ENCODE peak calls at places on chromosomes 1 and 21, in seven cellular contexts. C, E, G, F, V, X and W are unnamed samples.

GRCh38 chr1:64514197-64514765 is 44.4 kb downstream of the CACHD1 start:
- DNase-seq in V (no peak), F (no peak), C (no peak), E (no peak), G (peak), X (no peak), W (no peak)

GRCh38 chr1:229753764-229754553 is 127.9 kb downstream of the URB2 start:
- DNase-seq in C (no peak), E (no peak), X (no peak), F (no peak), G (peak), V (no peak), W (peak)

GRCh38 chr1:204319462-204319861 is 40.3 kb downstream of the PLEKHA6 start:
- DNase-seq in C (no peak), X (no peak), F (no peak), V (no peak), G (no peak), E (no peak), W (no peak)

GRCh38 chr1:225735252-225736149 is 42.1 kb upstream of the SRP9 start:
- DNase-seq in F (no peak), E (peak), C (no peak), V (no peak), X (no peak), G (no peak), W (no peak)

GRCh38 chr1:107649023-107649422 is 316.0 kb downstream of the VAV3 start:
- DNase-seq in F (no peak), C (no peak), V (no peak), G (no peak), E (no peak), X (no peak), W (no peak)

GRCh38 chr1:109248444-109248796 is 919 bp upstream of the CELSR2 start:
- DNase-seq in E (no peak), F (no peak), G (no peak), C (no peak), V (no peak), X (no peak), W (no peak)

GRCh38 chr1:158506369-158506987 is 34.5 kb downstream of the OR10R2 start:
- DNase-seq in X (peak), V (no peak), F (peak), G (peak), E (no peak), C (peak), W (peak)

GRCh38 chr1:247401310-247402098 is 14.5 kb upstream of the NLRP3 start:
- DNase-seq in G (no peak), E (no peak), X (no peak), V (no peak), F (no peak), C (no peak), W (no peak)

GRCh38 chr1:32761253-32761877 is 55.8 kb downstream of the YARS1 start:
- DNase-seq in G (no peak), X (no peak), F (no peak), V (no peak), E (no peak), C (peak), W (peak)

GRCh38 chr1:88357690-88358089 is 326.4 kb upstream of the PKN2 start:
- DNase-seq in E (no peak), G (no peak), C (no peak), F (no peak), V (no peak), X (no peak), W (no peak)

GRCh38 chr1:14108356-14109275 is 408.6 kb downstream of the PRDM2 start:
- DNase-seq in X (no peak), G (no peak), V (no peak), C (no peak), F (no peak), E (no peak), W (no peak)

GRCh38 chr1:3504151-3504822 is 49.8 kb downstream of the ARHGEF16 start:
- DNase-seq in G (no peak), X (no peak), C (no peak), V (no peak), F (no peak), E (peak), W (no peak)

GRCh38 chr1:119986007-119986497 is 83.4 kb downstream of the NOTCH2 start:
- DNase-seq in F (no peak), X (no peak), E (no peak), G (no peak), V (no peak), C (no peak), W (no peak)

GRCh38 chr21:45129231-45129923 is 55.0 kb downstream of the ADARB1 start:
- DNase-seq in V (no peak), E (peak), G (peak), F (no peak), X (no peak), C (no peak), W (no peak)

GRCh38 chr1:226110249-226111108 is 48.0 kb downstream of the H3-3A start:
- DNase-seq in X (peak), V (peak), C (peak), E (peak), F (peak), G (peak), W (peak)

GRCh38 chr1:179781962-179782361 is 38.9 kb downstream of the FAM163A start:
- DNase-seq in F (no peak), V (no peak), C (no peak), X (no peak), G (no peak), E (no peak), W (no peak)

GRCh38 chr1:202742496-202742895 is 32.2 kb upstream of the SYT2 start:
- DNase-seq in G (no peak), E (no peak), X (no peak), V (no peak), F (no peak), C (no peak), W (no peak)

GRCh38 chr1:102296116-102296515 is 299.4 kb upstream of the OLFM3 start:
- DNase-seq in V (no peak), X (no peak), E (no peak), F (no peak), G (no peak), C (no peak), W (no peak)

GRCh38 chr1:2312196-2312588 is 79.2 kb downstream of the MORN1 start:
- DNase-seq in V (no peak), F (no peak), G (no peak), X (no peak), C (no peak), E (no peak), W (no peak)

GRCh38 chr1:2313651-2314296 is 77.6 kb downstream of the MORN1 start:
- DNase-seq in E (no peak), X (no peak), G (no peak), C (no peak), F (no peak), V (no peak), W (no peak)

GRCh38 chr1:2310332-2311183 is 80.8 kb downstream of the MORN1 start:
- DNase-seq in G (no peak), F (no peak), E (no peak), C (no peak), X (no peak), V (no peak), W (no peak)

GRCh38 chr1:2312589-2313301 is 78.6 kb downstream of the MORN1 start:
- DNase-seq in V (no peak), X (no peak), G (no peak), F (no peak), C (no peak), E (no peak), W (no peak)

GRCh38 chr1:2311184-2312032 is 79.9 kb downstream of the MORN1 start:
- DNase-seq in V (no peak), F (peak), X (peak), G (peak), E (peak), C (no peak), W (peak)
- TF ChIP-seq CTCF in V (peak), F (peak), X (peak), G (peak), E (peak), C (peak), W (no peak)

GRCh38 chr1:176471338-176472121 is 8.6 kb downstream of the PAPPA2 start:
- DNase-seq in C (no peak), E (no peak), G (no peak), F (no peak), X (no peak), V (no peak), W (no peak)

GRCh38 chr1:176462671-176463225 is at the start of gene PAPPA2:
- DNase-seq in G (no peak), X (no peak), V (no peak), E (no peak), F (no peak), C (no peak), W (no peak)

GRCh38 chr1:176461576-176461975 is 1.4 kb upstream of the PAPPA2 start:
- DNase-seq in F (no peak), G (no peak), C (no peak), E (no peak), V (no peak), X (no peak), W (no peak)

GRCh38 chr1:176469450-176469985 is 6.5 kb downstream of the PAPPA2 start:
- DNase-seq in X (no peak), V (no peak), E (no peak), G (peak), C (no peak), F (no peak), W (no peak)

DNA sequence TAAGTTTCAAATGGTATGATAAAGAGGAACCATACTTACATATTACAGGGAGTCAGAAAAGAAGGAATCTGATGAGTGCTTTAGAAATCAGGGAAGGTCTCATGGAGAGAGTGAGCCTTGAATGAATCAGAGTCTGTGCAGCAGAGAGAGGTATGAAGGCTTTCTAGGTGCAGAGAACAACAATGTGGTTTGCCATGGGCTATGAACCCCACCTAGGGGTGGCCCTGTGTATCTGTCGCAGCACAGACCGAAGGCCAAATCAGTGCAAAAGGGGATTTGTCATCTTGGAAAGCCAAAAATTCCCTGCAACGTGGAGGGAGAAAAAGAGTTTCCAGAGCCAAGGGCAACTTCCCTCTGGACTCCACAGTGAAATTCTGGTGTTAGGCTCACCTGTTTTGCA is 3.5 kb downstream of the PAPPA2 start:
- DNase-seq in F (no peak), V (no peak), X (no peak), C (no peak), E (no peak), G (peak), W (peak)
- TF ChIP-seq CTCF in F (peak), V (no peak), X (peak), C (peak), E (no peak), G (no peak), W (no peak)

DNA sequence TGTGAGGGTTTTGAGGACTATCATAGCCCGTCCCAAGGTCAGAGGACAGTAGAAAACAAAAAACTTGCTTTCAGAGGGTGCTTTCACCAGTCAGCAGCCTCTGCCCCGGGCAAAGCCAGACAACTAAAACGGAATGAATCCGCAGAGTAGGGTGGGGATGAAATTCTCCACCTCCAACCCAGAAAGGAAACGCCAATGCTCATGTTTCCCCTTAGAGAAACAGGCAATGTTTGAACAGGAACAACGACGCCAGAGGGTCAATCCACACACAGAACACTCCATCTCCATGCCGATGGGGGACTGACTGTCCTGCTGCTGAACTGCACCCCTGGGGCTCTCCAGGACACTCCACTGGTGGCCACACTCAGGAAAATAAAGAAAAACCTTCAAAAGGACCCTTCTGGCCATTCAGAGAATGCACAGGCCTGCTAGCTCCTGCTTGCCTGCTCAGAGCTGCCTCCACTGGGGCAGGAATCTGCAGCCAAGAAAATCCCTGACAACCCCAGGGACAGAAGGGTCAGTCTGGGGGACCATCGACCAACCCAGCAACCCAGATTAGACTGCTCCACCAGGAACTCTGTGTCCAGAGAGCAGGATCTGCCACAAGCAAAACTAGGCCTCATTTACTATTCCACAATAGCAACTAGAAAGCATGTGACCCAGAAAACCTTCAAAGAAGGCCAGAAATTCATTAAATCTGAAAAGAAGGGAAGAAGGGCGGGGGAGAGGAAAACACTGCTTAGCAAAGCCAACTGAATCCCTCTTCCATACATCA is 116.0 kb downstream of the TOMM20 start:
- DNase-seq in G (no peak), X (no peak), F (no peak), V (no peak), C (no peak), E (peak), W (no peak)
- TF ChIP-seq CTCF in G (no peak), X (no peak), F (no peak), V (no peak), C (no peak), E (no peak), W (no peak)

GRCh38 chr1:91278754-91279153 is 125.9 kb downstream of the HFM1 start:
- DNase-seq in C (no peak), E (no peak), V (no peak), X (no peak), F (no peak), G (no peak), W (no peak)
- TF ChIP-seq CTCF in C (no peak), E (no peak), V (peak), X (no peak), F (peak), G (peak), W (no peak)

GRCh38 chr1:33819913-33820311 is 44.0 kb upstream of the HMGB4 start:
- DNase-seq in E (peak), F (no peak), C (no peak), X (no peak), G (no peak), V (no peak), W (no peak)
- TF ChIP-seq CTCF in E (no peak), F (no peak), C (no peak), X (no peak), G (no peak), V (no peak), W (no peak)

DNA sequence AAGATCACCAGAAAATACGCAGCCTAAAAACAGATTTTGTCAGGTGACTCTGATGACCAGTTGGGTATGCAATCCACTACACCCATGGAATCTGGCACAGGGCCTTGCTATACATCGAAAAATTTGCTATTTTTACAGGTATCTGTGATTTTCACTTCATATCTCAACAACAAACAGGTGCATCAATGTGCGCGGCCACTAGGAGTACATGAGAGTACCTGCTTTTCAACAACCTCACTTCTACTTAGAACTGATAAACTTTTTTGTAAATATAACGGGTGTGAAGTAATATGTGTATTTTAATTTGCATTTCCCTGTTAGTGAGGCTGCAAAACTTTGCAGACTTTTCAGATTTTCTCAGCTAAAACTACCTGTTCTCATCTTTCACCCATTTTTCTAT is 80.8 kb downstream of the SLC45A1 start:
- DNase-seq in F (no peak), E (peak), C (no peak), V (no peak), G (no peak), X (no peak), W (no peak)
- TF ChIP-seq CTCF in F (peak), E (no peak), C (no peak), V (peak), G (no peak), X (peak), W (no peak)